ENCODE peak calls at places on chromosome 6, in ten cellular contexts. T is AG04450, S is lower lobe of right lung, U is H9, R is GM23248, W is neural progenitor cell, B is A549, X is adrenal gland, H is stomach, E is psoas muscle. L is an unnamed sample.

GRCh38 chr6:125066964-125067363 is 86.6 kb upstream of the TPD52L1 start:
- DNase-seq in S (no peak), E (no peak), B (no peak), H (no peak), T (no peak), U (no peak), X (no peak), R (no peak), W (no peak), L (peak; percentile 75)

GRCh38 chr6:76003115-76003514 is 69.3 kb downstream of the IMPG1 start:
- DNase-seq in U (no peak), H (no peak), X (no peak), B (no peak), E (no peak), W (no peak), R (no peak), S (no peak), T (no peak), L (no peak)

GRCh38 chr6:161353208-161353613 is 79.3 kb upstream of the AGPAT4 start:
- DNase-seq in X (no peak), U (peak; percentile 89), S (no peak), R (peak; percentile 25), H (no peak), B (peak; percentile 12), W (peak; percentile 70), T (no peak), E (no peak), L (no peak)

GRCh38 chr6:1229301-1229700 is 82.6 kb upstream of the FOXQ1 start:
- DNase-seq in S (no peak), T (no peak), X (no peak), E (no peak), H (no peak), R (no peak), U (no peak), B (no peak), W (no peak), L (no peak)

GRCh38 chr6:36973647-36974046 is 12.3 kb downstream of the MTCH1 start:
- DNase-seq in U (no peak), W (no peak), S (no peak), R (no peak), T (no peak), B (no peak), X (no peak), H (no peak), E (no peak), L (no peak)

GRCh38 chr6:54617730-54618129 is 228.8 kb upstream of the FAM83B start:
- DNase-seq in E (no peak), X (no peak), R (peak; percentile 78), T (peak; percentile 60), S (no peak), W (no peak), B (no peak), H (no peak), U (no peak), L (no peak)

GRCh38 chr6:14373648-14374437 is 256.3 kb downstream of the CD83 start:
- DNase-seq in S (no peak), E (no peak), T (no peak), H (no peak), W (no peak), B (no peak), X (no peak), R (no peak), U (no peak), L (no peak)

GRCh38 chr6:109269953-109270517 is 112.2 kb downstream of the CD164 start:
- DNase-seq in U (no peak), S (no peak), R (no peak), E (no peak), X (no peak), W (no peak), B (no peak), H (no peak), T (no peak), L (no peak)

GRCh38 chr6:31158140-31158862 is at the start of gene TCF19:
- DNase-seq in X (peak; percentile 99), B (peak; percentile 96), E (peak; percentile 100), T (peak; percentile 98), R (peak; percentile 100), U (peak; percentile 98), W (peak; percentile 98), S (peak; percentile 99), H (peak; percentile 99), L (peak; percentile 98)

GRCh38 chr6:31156647-31157046 is 955 bp downstream of the CCHCR1 start:
- DNase-seq in H (no peak), R (no peak), W (no peak), E (peak; percentile 28), U (no peak), S (no peak), X (no peak), B (no peak), T (no peak), L (no peak)

GRCh38 chr6:31154436-31154835 is 3.2 kb downstream of the CCHCR1 start:
- DNase-seq in W (no peak), T (no peak), X (no peak), U (no peak), S (no peak), B (no peak), R (no peak), E (no peak), H (no peak), L (no peak)

GRCh38 chr6:31158863-31159855 is 770 bp downstream of the TCF19 start:
- DNase-seq in U (peak; percentile 78), R (peak; percentile 52), E (no peak), B (peak; percentile 15), H (no peak), S (no peak), W (peak; percentile 46), X (no peak), T (no peak), L (peak; percentile 14)

GRCh38 chr6:31157543-31158139 is at the start of gene CCHCR1:
- DNase-seq in S (no peak), T (no peak), B (no peak), U (no peak), X (no peak), H (no peak), R (peak; percentile 33), E (no peak), W (peak; percentile 46), L (no peak)
- H3K27ac ChIP-seq in S (peak within 1 kb of the TSS; percentile 59), T (peak within 1 kb of the TSS; percentile 47), B (peak within 1 kb of the TSS; percentile 90), U (no peak within 1 kb of the TSS), X (no peak within 1 kb of the TSS), H (peak within 1 kb of the TSS; percentile 84), R (peak within 1 kb of the TSS; percentile 33), E (peak within 1 kb of the TSS; percentile 63), W (no peak within 1 kb of the TSS), L (peak within 1 kb of the TSS; percentile 69)

GRCh38 chr6:10351678-10352220 is 63.1 kb downstream of the TFAP2A start:
- DNase-seq in R (peak; percentile 14), W (no peak), X (no peak), S (no peak), T (no peak), B (no peak), H (no peak), E (no peak), U (peak; percentile 30), L (no peak)

GRCh38 chr6:10343320-10343719 is 71.6 kb downstream of the TFAP2A start:
- DNase-seq in S (no peak), W (no peak), B (no peak), U (no peak), T (no peak), H (no peak), E (no peak), R (no peak), X (no peak), L (no peak)

GRCh38 chr6:10350720-10351119 is 64.2 kb downstream of the TFAP2A start:
- DNase-seq in B (no peak), S (no peak), W (no peak), X (no peak), R (no peak), U (no peak), T (no peak), H (no peak), E (no peak), L (no peak)

DNA sequence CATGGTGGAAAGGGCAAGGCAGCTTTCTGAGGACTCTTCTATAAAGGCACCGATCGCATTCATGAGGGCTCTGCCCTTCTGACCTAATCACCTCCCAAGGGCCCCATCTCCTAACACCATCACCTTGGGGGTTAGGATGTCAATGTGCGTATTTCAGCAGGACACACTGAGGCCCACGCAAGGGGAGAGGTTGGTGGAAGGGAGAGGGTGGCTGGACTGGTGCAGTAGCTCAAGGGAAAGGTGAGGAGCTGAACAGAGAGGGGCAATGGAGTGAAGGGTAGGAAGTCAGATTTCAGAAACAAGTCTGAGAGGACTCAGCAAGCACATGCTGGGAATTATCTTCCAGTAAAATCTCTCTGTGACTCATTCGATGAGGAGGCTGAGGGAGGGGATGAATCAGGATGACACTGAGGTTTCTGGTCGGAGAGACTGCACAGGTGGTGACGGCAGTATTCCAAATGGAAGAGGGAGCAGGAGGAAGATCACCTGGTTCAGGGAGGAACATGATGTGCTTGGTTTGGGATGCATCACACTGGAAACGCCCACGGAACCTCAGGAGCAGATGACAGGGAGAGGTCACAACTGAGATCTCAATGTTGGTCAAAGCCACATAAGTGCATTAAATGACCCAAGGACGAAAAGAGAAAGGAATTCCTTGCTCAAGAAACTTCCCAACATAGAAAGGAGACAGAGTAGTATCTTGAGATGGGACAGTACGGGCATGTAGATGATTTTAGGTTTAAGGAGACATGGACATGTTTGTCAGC is 67.1 kb downstream of the TFAP2A start:
- DNase-seq in U (no peak), T (no peak), H (no peak), R (peak; percentile 64), S (no peak), B (peak; percentile 36), W (no peak), X (no peak), E (no peak), L (no peak)
- H3K27ac ChIP-seq in U (no peak overlapping the region), T (no peak overlapping the region), H (no peak overlapping the region), R (no peak overlapping the region), S (no peak overlapping the region), B (peak overlapping the region; percentile 68), W (no peak overlapping the region), X (no peak overlapping the region), E (no peak overlapping the region), L (no peak overlapping the region)

GRCh38 chr6:150638765-150639164 is 39.1 kb downstream of the PLEKHG1 start:
- DNase-seq in B (no peak), U (no peak), X (no peak), S (no peak), T (no peak), H (no peak), W (no peak), R (no peak), E (no peak), L (no peak)

GRCh38 chr6:150638286-150638685 is 38.6 kb downstream of the PLEKHG1 start:
- DNase-seq in E (no peak), W (no peak), B (no peak), R (no peak), U (no peak), S (no peak), T (no peak), H (no peak), X (no peak), L (no peak)

GRCh38 chr6:150640556-150641206 is 41.0 kb downstream of the PLEKHG1 start:
- DNase-seq in T (no peak), B (no peak), X (no peak), U (no peak), S (no peak), E (no peak), W (no peak), R (no peak), H (no peak), L (no peak)

GRCh38 chr6:150639823-150640331 is 40.2 kb downstream of the PLEKHG1 start:
- DNase-seq in H (no peak), E (no peak), W (no peak), B (no peak), R (no peak), X (no peak), S (no peak), T (no peak), U (no peak), L (no peak)

GRCh38 chr6:150641398-150642139 is 41.9 kb downstream of the PLEKHG1 start:
- DNase-seq in W (no peak), R (peak; percentile 8), B (no peak), E (no peak), H (no peak), X (peak; percentile 15), U (no peak), S (no peak), T (no peak), L (no peak)
- H3K27ac ChIP-seq in W (no peak overlapping the region), R (no peak overlapping the region), B (no peak overlapping the region), E (no peak overlapping the region), H (peak overlapping the region; percentile 24), X (no peak overlapping the region), U (no peak overlapping the region), S (peak overlapping the region; percentile 29), T (no peak overlapping the region), L (no peak overlapping the region)

GRCh38 chr6:121522265-121522664 is 86.8 kb downstream of the GJA1 start:
- DNase-seq in H (no peak), R (peak; percentile 96), U (no peak), B (peak; percentile 9), W (no peak), E (no peak), T (peak; percentile 86), S (no peak), X (peak; percentile 75), L (no peak)

GRCh38 chr6:121520337-121521163 is 85.1 kb downstream of the GJA1 start:
- DNase-seq in S (no peak), B (peak; percentile 3), R (peak; percentile 79), H (no peak), U (no peak), X (peak; percentile 25), T (peak; percentile 67), E (no peak), W (no peak), L (no peak)

GRCh38 chr6:121523628-121524027 is 88.2 kb downstream of the GJA1 start:
- DNase-seq in X (no peak), R (no peak), U (no peak), W (no peak), S (no peak), B (no peak), H (no peak), T (no peak), E (no peak), L (no peak)

GRCh38 chr6:121521164-121521555 is 85.7 kb downstream of the GJA1 start:
- DNase-seq in E (no peak), R (peak; percentile 21), W (peak; percentile 11), B (no peak), U (no peak), S (no peak), H (no peak), T (no peak), X (no peak), L (no peak)

DNA sequence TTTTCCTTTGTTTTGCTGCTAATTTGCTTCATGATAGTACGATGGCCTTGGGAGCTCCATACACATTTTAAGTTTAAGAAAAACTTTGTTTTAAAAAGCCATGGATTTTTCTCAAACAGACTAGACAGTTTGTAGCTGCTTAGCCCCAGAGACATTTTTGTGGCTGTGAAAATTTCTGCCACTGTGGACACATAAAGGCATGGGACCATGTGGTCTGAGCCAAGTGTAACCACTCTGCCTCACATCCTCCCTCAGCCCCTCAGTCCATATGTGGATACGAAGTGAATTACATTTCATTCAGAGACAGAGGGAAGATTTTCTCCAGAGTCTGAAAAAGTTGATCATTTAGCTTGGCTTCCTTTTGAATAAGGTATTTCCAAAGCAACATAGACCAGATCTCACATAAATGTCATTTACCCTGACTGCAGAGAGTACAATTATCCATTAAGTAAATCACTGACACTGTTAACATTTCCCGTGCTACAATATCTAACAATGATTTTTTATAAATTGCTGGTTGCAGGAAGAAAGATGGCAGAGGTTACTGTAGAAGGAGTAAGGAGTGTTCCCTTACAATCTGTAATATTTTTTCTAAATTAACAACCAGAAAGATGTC is 87.4 kb downstream of the GJA1 start:
- DNase-seq in X (no peak), T (no peak), S (no peak), H (no peak), R (peak; percentile 56), U (no peak), B (no peak), E (no peak), W (no peak), L (no peak)
- H3K27ac ChIP-seq in X (no peak overlapping the region), T (peak overlapping the region; percentile 86), S (peak overlapping the region; percentile 64), H (peak overlapping the region; percentile 16), R (peak overlapping the region; percentile 97), U (no peak overlapping the region), B (peak overlapping the region; percentile 76), E (peak overlapping the region; percentile 30), W (no peak overlapping the region), L (no peak overlapping the region)

L was measured in CD4-positive, alpha-beta memory T cell.